ENCODE peak calls at places on chromosomes 1 and 21, in four cellular contexts. N is left ventricle myocardium inferior, M is PC-9, U is heart right ventricle. Q is an unnamed sample.

GRCh38 chr1:84876353-84876752 is 16.7 kb downstream of the LPAR3 start:
- DNase-seq in M (no peak), U (no peak), N (no peak), Q (no peak)

GRCh38 chr1:119008483-119009299 is 20.5 kb upstream of the TBX15 start:
- DNase-seq in M (peak; percentile 20), N (no peak), U (no peak), Q (peak; percentile 11)

GRCh38 chr1:229696385-229696784 is 70.3 kb downstream of the URB2 start:
- DNase-seq in N (no peak), M (no peak), U (no peak), Q (no peak)

GRCh38 chr1:221458430-221459156 is 283.3 kb downstream of the DUSP10 start:
- DNase-seq in M (no peak), N (no peak), U (no peak), Q (no peak)

GRCh38 chr1:40955266-40955665 is 24.2 kb upstream of the CTPS1 start:
- DNase-seq in N (no peak), U (no peak), M (peak; percentile 47), Q (no peak)

GRCh38 chr1:245652660-245653427 is 498.1 kb downstream of the KIF26B start:
- DNase-seq in U (no peak), M (no peak), N (no peak), Q (no peak)

GRCh38 chr1:51283977-51284376 is 46.4 kb downstream of the TTC39A start:
- DNase-seq in M (no peak), N (no peak), U (no peak), Q (no peak)

GRCh38 chr1:74468982-74469603 is 43.3 kb downstream of the LRRC53 start:
- DNase-seq in M (no peak), N (no peak), U (no peak), Q (peak; percentile 26)

GRCh38 chr1:94236021-94236491 is 1.3 kb downstream of the ARHGAP29 start:
- DNase-seq in N (no peak), M (no peak), U (no peak), Q (no peak)

GRCh38 chr21:41640756-41641509 is 125.9 kb downstream of the RIPK4 start:
- DNase-seq in N (no peak), M (no peak), U (no peak), Q (no peak)

GRCh38 chr1:54885863-54886723 is 902 bp downstream of the DHCR24 start:
- DNase-seq in U (no peak), M (peak; percentile 61), N (no peak), Q (no peak)

GRCh38 chr1:1132928-1133750 is 17.2 kb upstream of the C1orf159 start:
- DNase-seq in M (peak; percentile 55), U (peak; percentile 52), N (peak; percentile 51), Q (no peak)

GRCh38 chr1:70947864-70948263 is 99.8 kb downstream of the PTGER3 start:
- DNase-seq in U (no peak), N (no peak), M (no peak), Q (no peak)

GRCh38 chr21:25283720-25284119 is 323.6 kb downstream of the MRPL39 start:
- DNase-seq in N (no peak), U (no peak), M (no peak), Q (peak; percentile 7)

GRCh38 chr1:23069149-23069548 is 49.9 kb downstream of the KDM1A start:
- DNase-seq in M (no peak), N (no peak), U (no peak), Q (no peak)

GRCh38 chr1:232891656-232892317 is 58.6 kb upstream of the NTPCR start:
- DNase-seq in M (no peak), U (no peak), N (no peak), Q (no peak)

GRCh38 chr1:40646385-40646784 is 19.1 kb downstream of the RIMS3 start:
- DNase-seq in U (no peak), N (no peak), M (no peak), Q (no peak)

GRCh38 chr1:162916407-162916806 is 55.4 kb upstream of the CCDC190 start:
- DNase-seq in U (no peak), M (no peak), N (no peak), Q (no peak)

GRCh38 chr1:201916649-201917249 is 28.1 kb downstream of the SHISA4 start:
- DNase-seq in M (peak; percentile 74), U (peak; percentile 63), N (peak; percentile 41), Q (peak; percentile 79)

GRCh38 chr1:67532452-67533216 is 102.4 kb upstream of the SERBP1 start:
- DNase-seq in N (no peak), U (no peak), M (peak; percentile 30), Q (peak; percentile 78)

GRCh38 chr1:111779546-111779945 is 23.8 kb downstream of the DDX20 start:
- DNase-seq in U (no peak), N (no peak), M (no peak), Q (no peak)

GRCh38 chr1:1781526-1781903 is 3.2 kb upstream of the NADK start:
- DNase-seq in U (no peak), N (no peak), M (no peak), Q (no peak)

GRCh38 chr1:234532511-234532922 is 53.5 kb upstream of the TARBP1 start:
- DNase-seq in N (no peak), M (no peak), U (no peak), Q (no peak)

GRCh38 chr1:234535763-234536515 is 57.0 kb upstream of the TARBP1 start:
- DNase-seq in M (peak; percentile 9), U (peak; percentile 65), N (peak; percentile 69), Q (no peak)

GRCh38 chr1:234535208-234535607 is 56.2 kb upstream of the TARBP1 start:
- DNase-seq in N (no peak), U (no peak), M (no peak), Q (no peak)

GRCh38 chr1:234533034-234533571 is 54.1 kb upstream of the TARBP1 start:
- DNase-seq in N (peak; percentile 58), U (peak; percentile 48), M (no peak), Q (peak; percentile 82)

DNA sequence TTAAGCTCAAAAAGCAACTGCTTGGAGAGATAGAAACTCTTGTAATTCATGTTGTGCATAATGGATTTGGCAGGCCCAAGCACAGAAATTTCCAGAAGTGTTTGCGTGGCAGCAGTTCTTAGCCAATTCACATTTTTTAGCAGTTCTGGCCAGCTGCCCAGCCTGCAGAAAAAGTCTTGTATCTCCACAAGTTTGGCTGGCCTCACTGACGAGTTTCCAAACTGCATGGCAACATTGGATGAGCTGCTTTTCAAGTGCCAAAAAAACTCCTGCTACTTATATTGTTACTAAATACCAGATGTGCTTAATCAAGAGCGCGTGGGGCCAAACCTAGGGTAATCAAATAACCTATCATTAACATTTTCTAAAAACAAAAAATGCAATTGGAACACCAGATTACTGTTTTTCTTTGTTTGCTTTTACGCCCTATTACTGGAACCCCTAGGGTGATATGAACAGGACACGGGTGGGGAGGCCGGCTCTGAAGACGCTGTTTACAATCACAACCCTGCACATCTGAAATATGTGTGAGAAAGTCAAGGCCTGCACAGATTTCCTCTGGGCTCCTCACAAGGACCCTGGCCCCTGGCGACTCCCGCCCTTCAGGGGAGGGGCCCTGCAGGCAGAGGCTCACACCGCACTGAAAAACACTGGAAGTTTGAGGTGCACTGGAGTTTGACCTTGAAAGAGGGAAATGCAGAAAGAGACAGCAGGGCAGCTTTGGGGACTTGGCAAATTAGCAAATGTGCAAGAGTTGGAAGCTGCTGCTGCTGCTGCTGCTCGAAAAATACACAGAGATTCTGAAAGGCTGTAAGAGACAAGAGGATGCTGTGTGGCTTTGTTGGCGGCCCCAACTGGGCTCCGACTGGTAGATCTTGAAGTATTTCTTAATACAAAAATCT is 55.2 kb upstream of the TARBP1 start:
- DNase-seq in M (peak; percentile 28), U (peak; percentile 89), N (peak; percentile 94), Q (peak; percentile 97)
- H3K4me3 ChIP-seq in M (no peak overlapping the region), U (no peak overlapping the region), N (peak overlapping the region; percentile 22), Q (no peak overlapping the region)

GRCh38 chr21:43768868-43769167 is 7.3 kb downstream of the CSTB start:
- DNase-seq in M (peak; percentile 40), N (no peak), U (no peak), Q (no peak)

GRCh38 chr21:43767980-43768867 is 7.9 kb downstream of the CSTB start:
- DNase-seq in U (no peak), N (no peak), M (peak; percentile 84), Q (peak; percentile 24)

GRCh38 chr21:43769325-43769958 is 6.7 kb downstream of the CSTB start:
- DNase-seq in M (no peak), N (no peak), U (no peak), Q (no peak)

GRCh38 chr21:43766734-43767497 is 9.2 kb downstream of the CSTB start:
- DNase-seq in N (no peak), U (no peak), M (no peak), Q (no peak)

GRCh38 chr21:43767498-43767979 is 8.6 kb downstream of the CSTB start:
- DNase-seq in N (no peak), M (no peak), U (no peak), Q (no peak)
- H3K27ac ChIP-seq in N (no peak overlapping the region), M (peak overlapping the region; percentile 98), U (no peak overlapping the region), Q (no peak overlapping the region)

DNA sequence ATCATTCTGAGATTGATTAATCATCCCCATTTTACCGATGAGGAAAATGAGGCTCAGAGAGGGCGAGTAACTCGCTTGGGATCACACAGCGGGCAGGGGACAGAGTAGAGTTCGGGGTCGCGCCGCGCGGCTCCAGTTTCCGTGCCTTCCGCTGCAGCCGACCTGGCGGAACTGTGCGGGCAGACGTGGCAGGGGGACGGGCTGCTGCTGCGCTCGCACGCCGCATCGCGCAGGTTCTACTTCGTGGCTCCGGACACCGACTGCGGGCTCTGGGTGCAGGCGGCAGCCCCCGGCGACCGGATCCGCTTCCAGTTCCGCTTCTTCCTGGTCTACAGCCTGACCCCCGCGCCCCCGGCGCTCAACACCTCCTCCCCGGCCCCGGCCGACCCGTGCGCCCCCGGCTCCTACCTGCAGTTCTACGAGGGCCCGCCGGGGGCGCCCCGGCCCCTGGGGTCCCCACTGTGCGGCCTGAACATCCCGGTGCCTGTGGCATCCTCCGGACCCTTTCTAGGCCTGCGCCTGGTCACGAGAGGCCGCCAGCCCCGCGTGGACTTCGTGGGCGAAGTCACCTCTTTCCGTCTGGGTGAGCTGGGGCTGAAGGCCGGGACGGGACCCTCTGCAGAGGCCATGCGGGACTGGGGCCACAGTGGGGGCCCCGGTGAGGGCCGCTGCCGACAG is 2.3 kb downstream of the LDLRAD2 start:
- DNase-seq in M (no peak), N (no peak), U (no peak), Q (no peak)
- TF ChIP-seq CTCF in M (no peak), N (peak; percentile 70), U (peak; percentile 48), Q (peak; percentile 55)

DNA sequence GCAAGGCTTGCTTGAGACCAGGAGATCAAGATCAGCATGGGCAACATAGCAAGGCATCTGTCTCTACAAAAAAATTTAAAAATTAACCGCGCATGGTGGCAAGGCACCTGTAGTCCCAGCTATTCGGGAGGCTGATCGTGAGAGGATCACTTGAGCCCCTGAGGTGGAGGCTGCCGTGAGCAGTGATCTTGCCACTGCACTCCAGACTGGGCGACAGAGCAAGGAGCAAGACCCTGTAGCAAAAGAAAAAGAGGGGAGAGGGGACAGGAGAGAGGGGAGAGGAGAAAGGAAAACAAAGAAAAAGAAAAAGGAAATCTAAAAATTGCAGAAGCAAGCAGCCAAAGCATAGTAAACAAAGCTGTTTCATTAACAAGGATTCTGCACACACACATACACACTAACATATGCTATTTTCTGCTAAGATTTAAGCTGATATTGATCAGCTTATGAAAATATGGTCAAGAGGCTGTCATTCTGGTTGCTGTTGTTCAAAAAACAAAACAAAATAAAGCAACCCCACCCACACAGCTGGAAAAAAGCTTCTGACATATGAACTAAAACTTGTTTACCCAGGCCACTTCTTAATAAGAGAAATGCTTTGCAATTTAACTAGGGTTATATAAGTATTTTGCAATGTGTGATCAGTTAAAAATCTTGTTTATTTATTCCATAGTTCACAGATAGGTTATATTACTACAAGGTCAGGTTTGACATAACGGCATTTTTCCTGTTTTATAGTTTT is 1.8 kb downstream of the ARNT start:
- DNase-seq in U (no peak), N (no peak), M (no peak), Q (no peak)
- H3K4me3 ChIP-seq in U (peak overlapping the region; percentile 98), N (peak overlapping the region; percentile 93), M (peak overlapping the region; percentile 97), Q (peak overlapping the region; percentile 85)

Q was measured in AG04450.